ENCODE peak calls at places on chromosomes 2 and 18, in six cellular contexts. One of them, this sample, is unnamed.

GRCh38 chr2:40127890-40128548 is 323.9 kb downstream of the SLC8A1 start:
- DNase-seq in bronchial epithelial cell: no peak
- DNase-seq in sigmoid colon: no peak
- DNase-seq in CD8-positive, alpha-beta T cell: no peak
- DNase-seq in PC-3: peak
- DNase-seq in heart left ventricle: no peak
- DNase-seq in this sample: peak

GRCh38 chr2:201275069-201275468 is 14.7 kb downstream of the CASP8 start:
- DNase-seq in bronchial epithelial cell: no peak
- DNase-seq in sigmoid colon: no peak
- DNase-seq in CD8-positive, alpha-beta T cell: no peak
- DNase-seq in PC-3: no peak
- DNase-seq in heart left ventricle: no peak
- DNase-seq in this sample: no peak

GRCh38 chr2:234355052-234355720 is 141.7 kb downstream of the ARL4C start:
- DNase-seq in bronchial epithelial cell: no peak
- DNase-seq in sigmoid colon: no peak
- DNase-seq in CD8-positive, alpha-beta T cell: no peak
- DNase-seq in PC-3: no peak
- DNase-seq in heart left ventricle: no peak
- DNase-seq in this sample: no peak

GRCh38 chr18:57439617-57439975 is 4.4 kb downstream of the ONECUT2 start:
- DNase-seq in bronchial epithelial cell: no peak
- DNase-seq in sigmoid colon: no peak
- DNase-seq in CD8-positive, alpha-beta T cell: no peak
- DNase-seq in PC-3: no peak
- DNase-seq in heart left ventricle: no peak
- DNase-seq in this sample: no peak

GRCh38 chr2:173288561-173288960 is 66.1 kb upstream of the CDCA7 start:
- DNase-seq in bronchial epithelial cell: peak
- DNase-seq in sigmoid colon: no peak
- DNase-seq in CD8-positive, alpha-beta T cell: no peak
- DNase-seq in PC-3: peak
- DNase-seq in heart left ventricle: no peak
- DNase-seq in this sample: peak

GRCh38 chr2:197786010-197786877 is 1.1 kb upstream of the BOLL start:
- DNase-seq in bronchial epithelial cell: no peak
- DNase-seq in sigmoid colon: no peak
- DNase-seq in CD8-positive, alpha-beta T cell: peak
- DNase-seq in PC-3: no peak
- DNase-seq in heart left ventricle: no peak
- DNase-seq in this sample: no peak

GRCh38 chr2:27078267-27079194 is at the start of gene EMILIN1:
- DNase-seq in bronchial epithelial cell: no peak
- DNase-seq in sigmoid colon: peak
- DNase-seq in CD8-positive, alpha-beta T cell: no peak
- DNase-seq in PC-3: no peak
- DNase-seq in heart left ventricle: peak
- DNase-seq in this sample: peak

GRCh38 chr18:36519358-36519757 is 221.8 kb downstream of the FHOD3 start:
- DNase-seq in bronchial epithelial cell: no peak
- DNase-seq in sigmoid colon: no peak
- DNase-seq in CD8-positive, alpha-beta T cell: no peak
- DNase-seq in PC-3: peak
- DNase-seq in heart left ventricle: no peak
- DNase-seq in this sample: no peak

GRCh38 chr2:37590119-37590571 is 81.3 kb downstream of the CDC42EP3 start:
- DNase-seq in bronchial epithelial cell: no peak
- DNase-seq in sigmoid colon: no peak
- DNase-seq in CD8-positive, alpha-beta T cell: no peak
- DNase-seq in PC-3: peak
- DNase-seq in heart left ventricle: no peak
- DNase-seq in this sample: no peak

GRCh38 chr2:109213646-109214417 is 84.8 kb downstream of the SH3RF3 start:
- DNase-seq in bronchial epithelial cell: peak
- DNase-seq in sigmoid colon: peak
- DNase-seq in CD8-positive, alpha-beta T cell: peak
- DNase-seq in PC-3: peak
- DNase-seq in heart left ventricle: no peak
- DNase-seq in this sample: peak

GRCh38 chr2:194002699-194003368 is 1654.2 kb upstream of the SLC39A10 start:
- DNase-seq in bronchial epithelial cell: no peak
- DNase-seq in sigmoid colon: no peak
- DNase-seq in CD8-positive, alpha-beta T cell: no peak
- DNase-seq in PC-3: no peak
- DNase-seq in heart left ventricle: no peak
- DNase-seq in this sample: no peak

GRCh38 chr2:18066894-18067293 is 188.4 kb downstream of the KCNS3 start:
- DNase-seq in bronchial epithelial cell: no peak
- DNase-seq in sigmoid colon: no peak
- DNase-seq in CD8-positive, alpha-beta T cell: no peak
- DNase-seq in PC-3: no peak
- DNase-seq in heart left ventricle: no peak
- DNase-seq in this sample: no peak

GRCh38 chr2:106561356-106561755 is 74.2 kb downstream of the CD8B2 start:
- DNase-seq in bronchial epithelial cell: no peak
- DNase-seq in sigmoid colon: peak
- DNase-seq in CD8-positive, alpha-beta T cell: no peak
- DNase-seq in PC-3: no peak
- DNase-seq in heart left ventricle: peak
- DNase-seq in this sample: no peak

GRCh38 chr2:172484253-172484652 is 56.9 kb downstream of the ITGA6 start:
- DNase-seq in bronchial epithelial cell: peak
- DNase-seq in sigmoid colon: no peak
- DNase-seq in CD8-positive, alpha-beta T cell: no peak
- DNase-seq in PC-3: peak
- DNase-seq in heart left ventricle: no peak
- DNase-seq in this sample: peak

GRCh38 chr2:128834203-128834602 is 515.5 kb upstream of the HS6ST1 start:
- DNase-seq in bronchial epithelial cell: no peak
- DNase-seq in sigmoid colon: no peak
- DNase-seq in CD8-positive, alpha-beta T cell: no peak
- DNase-seq in PC-3: no peak
- DNase-seq in heart left ventricle: no peak
- DNase-seq in this sample: no peak

GRCh38 chr2:129619471-129619870 is 360.0 kb upstream of the RAB6C start:
- DNase-seq in bronchial epithelial cell: peak
- DNase-seq in sigmoid colon: no peak
- DNase-seq in CD8-positive, alpha-beta T cell: no peak
- DNase-seq in PC-3: no peak
- DNase-seq in heart left ventricle: no peak
- DNase-seq in this sample: no peak

GRCh38 chr2:15177103-15177502 is 384.0 kb downstream of the NBAS start:
- DNase-seq in bronchial epithelial cell: peak
- DNase-seq in sigmoid colon: no peak
- DNase-seq in CD8-positive, alpha-beta T cell: peak
- DNase-seq in PC-3: peak
- DNase-seq in heart left ventricle: no peak
- DNase-seq in this sample: no peak

GRCh38 chr2:194545978-194546377 is 1111.0 kb upstream of the SLC39A10 start:
- DNase-seq in bronchial epithelial cell: peak
- DNase-seq in sigmoid colon: no peak
- DNase-seq in CD8-positive, alpha-beta T cell: no peak
- DNase-seq in PC-3: peak
- DNase-seq in heart left ventricle: no peak
- DNase-seq in this sample: no peak

GRCh38 chr18:58140366-58141325 is 96.6 kb downstream of the NEDD4L start:
- DNase-seq in bronchial epithelial cell: no peak
- DNase-seq in sigmoid colon: peak
- DNase-seq in CD8-positive, alpha-beta T cell: no peak
- DNase-seq in PC-3: no peak
- DNase-seq in heart left ventricle: no peak
- DNase-seq in this sample: no peak

GRCh38 chr2:60552851-60553495 is 481 bp downstream of the BCL11A start:
- DNase-seq in bronchial epithelial cell: no peak
- DNase-seq in sigmoid colon: no peak
- DNase-seq in CD8-positive, alpha-beta T cell: no peak
- DNase-seq in PC-3: no peak
- DNase-seq in heart left ventricle: no peak
- DNase-seq in this sample: no peak

GRCh38 chr2:196336715-196337617 is 165.6 kb upstream of the STK17B start:
- DNase-seq in bronchial epithelial cell: peak
- DNase-seq in sigmoid colon: no peak
- DNase-seq in CD8-positive, alpha-beta T cell: no peak
- DNase-seq in PC-3: peak
- DNase-seq in heart left ventricle: no peak
- DNase-seq in this sample: peak

GRCh38 chr18:63238711-63239110 is 80.9 kb downstream of the BCL2 start:
- DNase-seq in bronchial epithelial cell: peak
- DNase-seq in sigmoid colon: no peak
- DNase-seq in CD8-positive, alpha-beta T cell: no peak
- DNase-seq in PC-3: no peak
- DNase-seq in heart left ventricle: no peak
- DNase-seq in this sample: no peak

GRCh38 chr2:1837458-1837857 is 93.1 kb upstream of the PXDN start:
- DNase-seq in bronchial epithelial cell: no peak
- DNase-seq in sigmoid colon: no peak
- DNase-seq in CD8-positive, alpha-beta T cell: no peak
- DNase-seq in PC-3: no peak
- DNase-seq in heart left ventricle: no peak
- DNase-seq in this sample: no peak

GRCh38 chr2:177282101-177282573 is 17.6 kb upstream of the NFE2L2 start:
- DNase-seq in bronchial epithelial cell: no peak
- DNase-seq in sigmoid colon: no peak
- DNase-seq in CD8-positive, alpha-beta T cell: no peak
- DNase-seq in PC-3: no peak
- DNase-seq in heart left ventricle: peak
- DNase-seq in this sample: peak

GRCh38 chr2:56248965-56249742 is 65.4 kb downstream of the CCDC85A start:
- DNase-seq in bronchial epithelial cell: no peak
- DNase-seq in sigmoid colon: no peak
- DNase-seq in CD8-positive, alpha-beta T cell: no peak
- DNase-seq in PC-3: no peak
- DNase-seq in heart left ventricle: no peak
- DNase-seq in this sample: peak

GRCh38 chr18:582465-582864 is 2.3 kb downstream of the CETN1 start:
- DNase-seq in bronchial epithelial cell: no peak
- DNase-seq in sigmoid colon: no peak
- DNase-seq in CD8-positive, alpha-beta T cell: no peak
- DNase-seq in PC-3: no peak
- DNase-seq in heart left ventricle: no peak
- DNase-seq in this sample: peak

GRCh38 chr18:576924-577323 is 3.3 kb upstream of the CETN1 start:
- DNase-seq in bronchial epithelial cell: no peak
- DNase-seq in sigmoid colon: no peak
- DNase-seq in CD8-positive, alpha-beta T cell: no peak
- DNase-seq in PC-3: no peak
- DNase-seq in heart left ventricle: no peak
- DNase-seq in this sample: no peak

GRCh38 chr18:581106-581505 is 926 bp downstream of the CETN1 start:
- DNase-seq in bronchial epithelial cell: no peak
- DNase-seq in sigmoid colon: no peak
- DNase-seq in CD8-positive, alpha-beta T cell: no peak
- DNase-seq in PC-3: no peak
- DNase-seq in heart left ventricle: no peak
- DNase-seq in this sample: peak

GRCh38 chr18:577606-578005 is 2.6 kb upstream of the CETN1 start:
- DNase-seq in bronchial epithelial cell: no peak
- DNase-seq in sigmoid colon: no peak
- DNase-seq in CD8-positive, alpha-beta T cell: no peak
- DNase-seq in PC-3: no peak
- DNase-seq in heart left ventricle: no peak
- DNase-seq in this sample: peak

DNA sequence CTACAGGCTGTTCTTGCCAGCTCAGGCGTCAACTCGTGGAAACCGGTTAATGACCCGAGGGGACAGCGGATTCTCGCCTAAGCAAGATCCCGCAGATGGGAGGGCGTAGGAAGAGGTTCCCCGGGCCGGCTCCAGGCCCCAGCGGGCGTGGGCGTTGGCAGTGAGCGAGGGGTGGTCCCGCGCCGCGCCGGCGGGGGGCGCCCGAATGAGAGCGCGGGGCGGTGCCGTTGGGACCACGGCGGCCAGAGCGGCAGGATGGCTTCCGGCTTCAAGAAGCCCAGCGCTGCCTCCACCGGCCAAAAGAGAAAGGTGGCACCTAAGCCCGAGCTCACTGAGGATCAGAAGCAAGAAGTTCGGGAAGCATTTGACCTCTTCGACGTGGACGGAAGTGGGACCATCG is at the start of gene CETN1:
- DNase-seq in bronchial epithelial cell: no peak
- DNase-seq in sigmoid colon: no peak
- DNase-seq in CD8-positive, alpha-beta T cell: no peak
- DNase-seq in PC-3: no peak
- DNase-seq in heart left ventricle: no peak
- DNase-seq in this sample: no peak
- H3K4me3 ChIP-seq in bronchial epithelial cell: no peak
- H3K4me3 ChIP-seq in sigmoid colon: no peak
- H3K4me3 ChIP-seq in CD8-positive, alpha-beta T cell: no peak
- H3K4me3 ChIP-seq in PC-3: no peak
- H3K4me3 ChIP-seq in heart left ventricle: no peak
- H3K4me3 ChIP-seq in this sample: no peak

DNA sequence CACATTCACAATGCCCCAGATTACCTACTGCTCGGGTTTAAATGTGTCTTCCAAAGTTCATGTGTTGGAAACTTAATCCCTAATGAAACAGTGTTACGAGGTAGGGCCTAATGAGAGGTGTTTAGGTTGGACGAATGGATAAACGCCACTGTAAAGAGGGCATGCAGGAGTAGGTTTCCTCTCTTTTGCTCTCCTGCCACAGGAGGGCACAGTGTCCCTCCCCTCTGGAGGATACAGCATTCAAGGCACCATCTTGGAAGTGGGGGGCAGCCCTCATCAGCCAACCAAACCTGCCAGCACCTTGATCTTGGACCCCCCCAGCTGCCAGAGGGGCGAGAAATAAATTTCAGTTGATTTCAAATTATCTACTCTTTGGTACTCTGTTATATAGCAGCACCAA is 103.5 kb downstream of the TSHZ1 start:
- DNase-seq in bronchial epithelial cell: no peak
- DNase-seq in sigmoid colon: no peak
- DNase-seq in CD8-positive, alpha-beta T cell: no peak
- DNase-seq in PC-3: no peak
- DNase-seq in heart left ventricle: no peak
- DNase-seq in this sample: no peak
- TF ChIP-seq CTCF in bronchial epithelial cell: no peak
- TF ChIP-seq CTCF in sigmoid colon: no peak
- TF ChIP-seq CTCF in CD8-positive, alpha-beta T cell: no peak
- TF ChIP-seq CTCF in PC-3: peak
- TF ChIP-seq CTCF in heart left ventricle: no peak
- TF ChIP-seq CTCF in this sample: peak

GRCh38 chr2:85601771-85602475 is 575 bp downstream of the TMEM150A start:
- DNase-seq in bronchial epithelial cell: no peak
- DNase-seq in sigmoid colon: peak
- DNase-seq in CD8-positive, alpha-beta T cell: no peak
- DNase-seq in PC-3: peak
- DNase-seq in heart left ventricle: peak
- DNase-seq in this sample: peak
- H3K4me3 ChIP-seq in bronchial epithelial cell: peak
- H3K4me3 ChIP-seq in sigmoid colon: peak
- H3K4me3 ChIP-seq in CD8-positive, alpha-beta T cell: peak
- H3K4me3 ChIP-seq in PC-3: peak
- H3K4me3 ChIP-seq in heart left ventricle: peak
- H3K4me3 ChIP-seq in this sample: peak

DNA sequence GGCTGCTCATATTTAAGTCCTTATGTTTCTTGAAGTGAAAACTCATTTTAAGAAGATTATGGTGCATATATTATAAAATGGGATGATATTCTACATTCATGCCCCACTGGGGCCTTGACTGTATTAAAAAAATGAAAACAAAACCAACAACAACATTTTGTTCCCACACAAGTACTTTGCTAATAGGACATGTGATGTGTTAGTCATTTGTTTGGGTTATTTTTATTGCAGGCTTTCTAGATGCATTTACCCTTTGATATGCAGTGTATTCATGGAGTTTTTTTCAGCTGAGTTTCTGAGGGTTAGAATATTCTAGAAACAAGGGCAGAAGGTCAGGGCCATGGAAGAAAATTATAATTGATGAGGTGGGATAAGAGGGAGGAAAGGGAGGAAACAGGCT is 445.8 kb upstream of the CELF4 start:
- DNase-seq in bronchial epithelial cell: peak
- DNase-seq in sigmoid colon: no peak
- DNase-seq in CD8-positive, alpha-beta T cell: no peak
- DNase-seq in PC-3: no peak
- DNase-seq in heart left ventricle: no peak
- DNase-seq in this sample: no peak
- TF ChIP-seq CTCF in bronchial epithelial cell: no peak
- TF ChIP-seq CTCF in sigmoid colon: no peak
- TF ChIP-seq CTCF in CD8-positive, alpha-beta T cell: no peak
- TF ChIP-seq CTCF in PC-3: no peak
- TF ChIP-seq CTCF in heart left ventricle: no peak
- TF ChIP-seq CTCF in this sample: no peak

This sample was measured in fibroblast of the aortic adventitia.